ENCODE peak calls at places on chromosomes 5 and 9, in nine cellular contexts. G is H54; B is activated CD8-positive, alpha-beta memory T cell treated with anti-CD3 and anti-CD28 coated beads for 1 hour; W is AG10803; Z is CD8-positive, alpha-beta T cell; S is frontal cortex; L is smooth muscle cell of the brain vasculature; Q is NCI-H2081; K is nephron progenitor cell. X is an unnamed sample.
A peak's percentile ranks its signal among the peaks of the same experiment; 100 is the strongest.

GRCh38 chr9:133356391-133357091 is at the start of the genes SURF1 and SURF2:
- DNase-seq in G (peak; percentile 94), L (peak; percentile 35), K (peak; percentile 94), B (peak; percentile 87), Z (peak; percentile 88), S (peak; percentile 94), Q (peak; percentile 84), W (peak; percentile 68), X (no peak)

GRCh38 chr5:52922384-52922783 is 66.8 kb upstream of the ITGA2 start:
- DNase-seq in S (no peak), B (no peak), W (peak; percentile 88), G (peak; percentile 30), K (no peak), Q (no peak), L (peak; percentile 83), Z (no peak), X (no peak)

GRCh38 chr5:102860035-102860434 is 104.9 kb downstream of the PAM start:
- DNase-seq in W (no peak), K (no peak), Z (no peak), B (no peak), G (no peak), Q (no peak), S (no peak), L (no peak), X (no peak)

GRCh38 chr5:77993799-77994318 is 217.7 kb upstream of the TBCA start:
- DNase-seq in W (no peak), L (no peak), Z (no peak), Q (peak; percentile 82), B (no peak), K (no peak), G (no peak), S (peak; percentile 47), X (no peak)

GRCh38 chr9:126613656-126614055 is at the start of gene LMX1B:
- DNase-seq in Q (peak; percentile 40), Z (no peak), K (peak; percentile 76), G (no peak), B (no peak), W (peak; percentile 62), L (no peak), S (peak; percentile 36), X (peak; percentile 32)

GRCh38 chr9:5459289-5459829 is 9.0 kb downstream of the CD274 start:
- DNase-seq in Z (no peak), W (peak; percentile 73), K (no peak), Q (no peak), B (no peak), G (no peak), L (no peak), S (no peak), X (no peak)

GRCh38 chr9:34513567-34514214 is 9.1 kb downstream of the ENHO start:
- DNase-seq in L (no peak), Z (no peak), S (peak; percentile 30), G (no peak), W (no peak), K (peak; percentile 46), B (no peak), Q (no peak), X (no peak)

GRCh38 chr9:127237801-127238200 is 26.8 kb upstream of the GARNL3 start:
- DNase-seq in W (no peak), G (no peak), L (no peak), Z (no peak), Q (no peak), B (no peak), S (no peak), K (no peak), X (no peak)

GRCh38 chr5:177035982-177036381 is 13.5 kb downstream of the ZNF346 start:
- DNase-seq in K (peak; percentile 7), G (no peak), S (no peak), Q (no peak), B (no peak), Z (no peak), L (peak; percentile 77), W (peak; percentile 51), X (no peak)

GRCh38 chr5:75948441-75948840 is 134.7 kb upstream of the SV2C start:
- DNase-seq in W (no peak), B (no peak), G (no peak), S (no peak), K (no peak), L (no peak), Q (no peak), Z (no peak), X (no peak)

GRCh38 chr5:158410976-158411375 is 552.0 kb upstream of the CLINT1 start:
- DNase-seq in B (no peak), K (no peak), L (no peak), W (peak; percentile 86), S (no peak), Z (no peak), G (no peak), Q (no peak), X (no peak)

GRCh38 chr9:21965401-21965951 is 28.7 kb downstream of the CDKN2A start:
- DNase-seq in G (no peak), K (peak; percentile 71), Z (no peak), B (no peak), S (peak; percentile 27), L (peak; percentile 50), W (peak; percentile 67), Q (no peak), X (peak; percentile 54)

GRCh38 chr5:160629007-160629402 is 207.3 kb downstream of the PTTG1 start:
- DNase-seq in Q (peak; percentile 8), B (no peak), G (no peak), L (no peak), S (no peak), K (no peak), W (no peak), Z (no peak), X (no peak)

GRCh38 chr9:91811024-91811909 is 138.8 kb downstream of the ROR2 start:
- DNase-seq in Z (no peak), B (no peak), S (no peak), Q (no peak), K (no peak), L (no peak), G (no peak), W (no peak), X (no peak)

GRCh38 chr9:35001803-35002502 is 12.4 kb downstream of the DNAJB5 start:
- DNase-seq in B (no peak), W (no peak), L (no peak), S (peak; percentile 0), G (no peak), Z (no peak), Q (no peak), K (no peak), X (peak; percentile 63)

GRCh38 chr5:66824476-66824875 is 228.3 kb downstream of the MAST4 start:
- DNase-seq in S (no peak), Z (no peak), Q (no peak), W (no peak), L (no peak), G (no peak), B (no peak), K (no peak), X (no peak)

GRCh38 chr9:112119225-112120045 is 55.7 kb downstream of the SUSD1 start:
- DNase-seq in Q (no peak), W (no peak), S (no peak), G (no peak), B (no peak), L (no peak), K (no peak), Z (no peak), X (no peak)

GRCh38 chr5:113806250-113806649 is 292.8 kb downstream of the YTHDC2 start:
- DNase-seq in G (no peak), Q (peak; percentile 15), Z (no peak), L (no peak), S (no peak), B (no peak), W (peak; percentile 64), K (no peak), X (peak; percentile 29)

GRCh38 chr9:96612105-96612965 is 7.3 kb downstream of the CDC14B start:
- DNase-seq in Z (no peak), W (peak; percentile 94), L (peak; percentile 20), K (no peak), G (peak; percentile 89), B (no peak), S (peak; percentile 64), Q (peak; percentile 79), X (peak; percentile 29)